ENCODE peak calls at places on chromosomes 2 and 18, in six cellular contexts. B, P, M, V, O and A are unnamed samples.

GRCh38 chr2:36461039-36461681 is 105.6 kb downstream of the CRIM1 start:
- DNase-seq in P (no peak), B (no peak), V (peak), O (no peak), M (peak), A (peak)

GRCh38 chr2:112920923-112921532 is 10.1 kb downstream of the IL37 start:
- DNase-seq in P (no peak), V (no peak), O (peak), M (no peak), B (no peak), A (peak)

GRCh38 chr2:232634319-232635150 is 1.1 kb downstream of the EFHD1 start:
- DNase-seq in V (no peak), P (no peak), B (peak), O (no peak), M (peak), A (no peak)

GRCh38 chr18:28412521-28412920 is 235.6 kb upstream of the CDH2 start:
- DNase-seq in P (no peak), B (no peak), V (peak), M (no peak), O (no peak), A (no peak)

GRCh38 chr18:75107931-75108276 is 101.0 kb downstream of the PTGR3 start:
- DNase-seq in O (no peak), P (no peak), V (no peak), B (no peak), M (no peak), A (no peak)

GRCh38 chr18:811192-812122 is 585 bp downstream of the YES1 start:
- DNase-seq in B (peak), M (peak), O (no peak), V (no peak), P (peak), A (peak)

GRCh38 chr2:65553504-65554074 is 121.2 kb upstream of the SPRED2 start:
- DNase-seq in V (no peak), O (no peak), B (no peak), M (no peak), P (no peak), A (no peak)

GRCh38 chr2:16513626-16514025 is 152.0 kb downstream of the CYRIA start:
- DNase-seq in B (no peak), P (no peak), M (no peak), V (no peak), O (no peak), A (no peak)

GRCh38 chr2:16861154-16861929 is 195.7 kb upstream of the CYRIA start:
- DNase-seq in M (no peak), B (no peak), O (no peak), P (no peak), V (no peak), A (peak)

GRCh38 chr2:73091164-73091563 is 19.7 kb upstream of the SFXN5 start:
- DNase-seq in O (no peak), M (peak), B (no peak), V (no peak), P (no peak), A (peak)

GRCh38 chr2:83572400-83572799 is 886.7 kb downstream of the SUCLG1 start:
- DNase-seq in P (no peak), M (no peak), V (no peak), O (no peak), B (no peak), A (no peak)

GRCh38 chr2:70029814-70030409 is 57.4 kb upstream of the PCBP1 start:
- DNase-seq in P (no peak), V (peak), M (peak), B (peak), O (no peak), A (peak)

GRCh38 chr2:136208682-136209081 is 90.7 kb upstream of the CXCR4 start:
- DNase-seq in B (no peak), O (no peak), P (no peak), V (no peak), M (no peak), A (no peak)

GRCh38 chr18:13610517-13610916 is 115.8 kb downstream of the FAM210A start:
- DNase-seq in O (no peak), V (no peak), P (peak), B (no peak), M (no peak), A (no peak)

DNA sequence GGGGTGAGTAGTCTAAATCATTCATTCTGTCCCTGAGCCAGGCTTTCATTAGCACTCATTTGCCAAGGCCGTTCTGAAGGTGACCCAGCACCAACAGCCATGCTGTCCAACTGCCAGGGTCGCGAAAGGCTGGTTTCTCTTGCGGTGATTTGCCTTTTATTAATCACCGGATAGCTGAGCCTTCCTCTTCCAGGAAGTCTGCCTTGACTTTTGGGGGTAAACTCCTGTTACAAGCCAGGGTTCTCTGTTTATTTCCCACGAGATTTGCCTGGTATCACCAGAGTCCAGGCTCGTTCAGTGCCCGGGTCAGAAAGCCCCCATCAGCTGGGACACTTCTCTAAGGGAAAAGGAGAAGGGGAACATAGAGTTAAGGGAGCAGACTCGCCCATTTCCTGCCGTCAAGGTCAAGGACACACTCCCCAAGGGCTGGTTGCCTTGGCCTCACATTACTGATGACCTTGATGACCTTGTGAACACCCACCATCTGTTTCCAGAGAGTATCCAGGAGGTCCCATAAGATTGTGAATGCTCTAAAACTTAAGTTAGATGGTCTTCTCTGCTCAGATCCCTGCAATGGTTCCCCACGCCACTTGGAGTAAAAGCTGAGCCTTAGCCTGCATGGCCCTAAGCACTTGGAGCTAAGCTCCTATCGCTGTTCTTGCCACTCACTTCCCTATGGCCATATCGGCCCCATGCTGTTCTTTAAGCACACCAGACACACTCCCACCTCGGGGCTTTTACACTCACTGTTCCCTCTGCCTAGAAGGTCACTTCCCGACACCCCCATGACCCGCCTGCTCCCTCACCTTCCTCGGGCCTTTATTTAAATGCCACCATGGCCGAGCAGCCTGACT is 118.0 kb upstream of the STPG4 start:
- DNase-seq in P (no peak), M (no peak), B (no peak), V (no peak), O (no peak), A (no peak)
- H3K4me3 ChIP-seq in P (peak), M (no peak), B (no peak), V (no peak), O (no peak), A (no peak)

DNA sequence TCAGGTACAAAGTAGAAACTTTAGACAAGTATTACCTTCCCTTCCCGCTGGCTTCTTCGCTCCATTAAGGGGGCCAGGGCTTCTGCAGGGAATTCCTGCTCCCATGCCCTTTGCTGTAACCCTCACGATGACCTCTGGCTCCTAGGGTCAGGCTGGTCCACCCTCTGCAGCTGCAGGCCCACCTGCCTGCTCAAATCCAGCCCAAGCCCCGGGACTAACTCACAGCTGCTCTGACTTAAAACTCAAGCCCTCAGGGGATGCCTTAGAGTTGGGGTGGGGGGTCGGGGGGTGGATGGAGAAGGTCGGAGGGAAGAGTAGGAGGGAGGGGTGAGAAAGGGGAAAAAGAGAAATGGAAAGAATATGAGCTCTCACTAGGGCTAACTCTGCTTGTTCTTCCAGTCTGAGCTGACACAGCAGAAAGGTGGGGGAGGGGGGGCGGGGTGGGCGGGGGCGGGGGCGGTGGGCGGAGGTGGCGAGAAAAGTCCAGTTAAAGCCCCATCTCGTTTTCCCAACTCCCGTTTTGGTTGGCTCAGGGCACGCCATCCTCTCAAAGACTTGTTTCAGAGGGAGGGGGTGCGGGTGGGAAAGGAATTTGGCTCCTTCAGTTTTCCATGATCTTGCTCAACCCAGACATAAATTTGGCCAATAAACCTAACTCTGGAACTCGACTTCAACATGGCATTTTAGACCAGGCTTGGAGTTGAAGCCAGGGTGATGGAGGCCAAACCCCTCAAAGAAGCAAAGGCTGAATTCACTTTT is 4.7 kb downstream of the IGFBP5 start:
- DNase-seq in B (peak), O (no peak), P (no peak), V (peak), M (peak), A (peak)
- H3K4me3 ChIP-seq in B (peak), O (no peak), P (peak), V (peak), M (no peak), A (peak)

DNA sequence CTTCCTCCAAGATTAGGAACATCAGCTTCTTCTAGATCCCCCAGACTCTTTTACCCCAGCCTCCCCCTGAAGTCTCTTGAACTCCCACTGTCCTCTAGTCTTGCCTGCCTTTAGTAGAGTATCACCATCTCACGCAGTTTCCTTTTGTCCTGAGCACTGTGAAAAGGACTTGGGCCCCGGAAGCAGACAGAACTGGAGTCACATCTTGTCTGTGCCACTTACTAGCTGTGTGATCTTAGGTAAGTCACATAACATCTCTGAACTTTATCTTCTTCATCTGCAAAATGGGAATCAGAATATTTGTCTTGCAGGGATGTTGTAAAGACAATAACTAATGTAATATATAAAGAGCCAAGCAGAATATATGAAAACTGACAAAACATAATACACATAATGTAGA is 8.4 kb upstream of the TRABD2A start:
- DNase-seq in O (no peak), V (no peak), B (no peak), M (no peak), P (no peak), A (no peak)
- H3K4me3 ChIP-seq in O (peak), V (no peak), B (no peak), M (no peak), P (no peak), A (no peak)

GRCh38 chr2:138780451-138780880 is 276 bp upstream of the NXPH2 start:
- DNase-seq in V (no peak), B (peak), O (no peak), P (no peak), M (peak), A (no peak)
- H3K4me3 ChIP-seq in V (no peak), B (peak), O (no peak), P (no peak), M (no peak), A (no peak)

GRCh38 chr2:156343096-156343939 is 10.8 kb upstream of the NR4A2 start:
- DNase-seq in M (no peak), V (no peak), O (peak), P (no peak), B (no peak), A (no peak)
- H3K4me3 ChIP-seq in M (peak), V (peak), O (peak), P (peak), B (peak), A (peak)

DNA sequence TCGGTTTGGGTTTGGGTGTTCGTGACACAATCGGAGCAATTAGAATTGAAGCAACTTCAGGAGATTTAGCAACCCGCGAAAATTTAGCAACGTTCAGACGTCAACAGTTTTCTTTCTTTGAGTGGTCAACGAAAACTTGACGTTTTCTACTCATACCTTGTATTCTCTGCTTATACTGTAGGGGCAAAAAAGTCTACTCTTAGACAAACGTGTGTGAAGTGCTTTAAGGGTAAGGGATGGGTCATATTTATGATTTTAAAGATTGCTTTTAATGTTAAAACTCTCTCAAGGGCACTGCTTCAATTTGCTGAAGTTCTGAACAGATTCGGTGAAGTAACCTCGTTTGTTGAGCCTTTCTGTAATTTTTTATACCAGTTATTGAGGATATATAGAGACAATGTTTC is 9.5 kb downstream of the OTX1 start:
- DNase-seq in O (no peak), V (no peak), B (no peak), P (no peak), M (no peak), A (peak)
- H3K4me3 ChIP-seq in O (no peak), V (no peak), B (no peak), P (no peak), M (no peak), A (no peak)

GRCh38 chr18:55421612-55422381 is 166.2 kb downstream of the TCF4 start:
- DNase-seq in M (peak), B (peak), V (no peak), O (no peak), P (no peak), A (peak)
- H3K4me3 ChIP-seq in M (peak), B (peak), V (peak), O (no peak), P (peak), A (peak)

GRCh38 chr18:2846241-2846637 is 567 bp upstream of the EMILIN2 start:
- DNase-seq in B (no peak), P (no peak), O (no peak), V (no peak), M (peak), A (peak)

GRCh38 chr18:2848879-2849254 is 2.1 kb downstream of the EMILIN2 start:
- DNase-seq in B (no peak), V (no peak), O (no peak), M (no peak), P (no peak), A (no peak)

GRCh38 chr18:2846638-2847340 is at the start of gene EMILIN2:
- DNase-seq in B (peak), O (peak), P (peak), V (no peak), M (peak), A (peak)

GRCh38 chr18:2847341-2848144 is 737 bp downstream of the EMILIN2 start:
- DNase-seq in P (peak), M (peak), O (peak), V (no peak), B (peak), A (peak)

GRCh38 chr18:2848145-2848878 is 1.5 kb downstream of the EMILIN2 start:
- DNase-seq in P (no peak), V (no peak), M (peak), O (no peak), B (no peak), A (no peak)
- H3K4me3 ChIP-seq in P (peak), V (peak), M (no peak), O (no peak), B (peak), A (no peak)